ENCODE peak calls at places on chromosomes 7 and 10, in six cellular contexts. G is left lobe of liver, Q is Right ventricle myocardium superior, P is fibroblast of mammary gland, K is neuronal stem cell, Z is AG04450. M is an unnamed sample.

GRCh38 chr10:47058961-47059391 is 147.7 kb downstream of the PTPN20 start:
- DNase-seq in P (peak; percentile 13), Z (no peak), G (no peak), K (no peak), Q (no peak), M (no peak)

GRCh38 chr7:75613351-75613750 is 121.2 kb downstream of the SPDYE5 start:
- DNase-seq in P (no peak), K (no peak), G (no peak), Z (no peak), Q (no peak), M (no peak)

GRCh38 chr10:97903128-97904025 is 53.7 kb downstream of the GOLGA7B start:
- DNase-seq in Q (peak; percentile 16), Z (no peak), P (no peak), K (no peak), G (no peak), M (no peak)

GRCh38 chr7:151148319-151149259 is 18.9 kb downstream of the GBX1 start:
- DNase-seq in Z (no peak), P (no peak), Q (no peak), K (no peak), G (no peak), M (no peak)

GRCh38 chr10:114245128-114245791 is 6.2 kb downstream of the VWA2 start:
- DNase-seq in G (no peak), Q (no peak), P (no peak), K (no peak), Z (no peak), M (no peak)

GRCh38 chr7:115724400-115725056 is 306.0 kb downstream of the TFEC start:
- DNase-seq in P (no peak), Z (no peak), Q (no peak), K (no peak), G (no peak), M (no peak)

GRCh38 chr7:80047032-80047431 is 87.6 kb upstream of the GNAI1 start:
- DNase-seq in G (no peak), K (no peak), P (no peak), Q (no peak), Z (no peak), M (no peak)

GRCh38 chr7:129772646-129773280 is 161.2 kb downstream of the NRF1 start:
- DNase-seq in P (no peak), G (no peak), K (no peak), Z (no peak), Q (no peak), M (no peak)

GRCh38 chr10:31102421-31102820 is 70.8 kb upstream of the ZNF438 start:
- DNase-seq in K (no peak), G (no peak), P (no peak), Z (no peak), Q (no peak), M (no peak)

GRCh38 chr7:151756076-151756731 is 120.7 kb downstream of the PRKAG2 start:
- DNase-seq in Z (no peak), P (peak; percentile 72), Q (no peak), G (no peak), K (no peak), M (no peak)

GRCh38 chr10:115998301-115998700 is 274.7 kb downstream of the GFRA1 start:
- DNase-seq in G (no peak), Z (no peak), P (no peak), K (no peak), Q (no peak), M (no peak)

GRCh38 chr10:35413985-35414861 is 77.9 kb downstream of the CCNY start:
- DNase-seq in G (no peak), K (no peak), P (peak; percentile 35), Z (no peak), Q (no peak), M (no peak)

GRCh38 chr10:21174670-21175495 is 277.8 kb upstream of the NEBL start:
- DNase-seq in P (no peak), Z (no peak), K (peak; percentile 46), G (no peak), Q (no peak), M (peak; percentile 42)

GRCh38 chr7:41996381-41997035 is 240.5 kb downstream of the GLI3 start:
- DNase-seq in P (peak; percentile 79), Q (no peak), G (no peak), K (no peak), Z (peak; percentile 44), M (no peak)

GRCh38 chr10:69445094-69445493 is 6.2 kb upstream of the TSPAN15 start:
- DNase-seq in P (peak; percentile 66), Q (no peak), G (no peak), K (no peak), Z (no peak), M (no peak)

GRCh38 chr7:129781128-129781855 is 169.8 kb downstream of the NRF1 start:
- DNase-seq in K (peak; percentile 26), G (no peak), Z (no peak), Q (no peak), P (no peak), M (peak; percentile 65)

GRCh38 chr10:124521429-124521871 is 59.8 kb downstream of the LHPP start:
- DNase-seq in G (peak; percentile 85), Q (no peak), P (no peak), Z (no peak), K (no peak), M (no peak)

GRCh38 chr7:50792342-50793114 is 9.8 kb upstream of the GRB10 start:
- DNase-seq in Q (peak; percentile 68), K (no peak), G (no peak), Z (no peak), P (peak; percentile 49), M (no peak)

GRCh38 chr7:371119-371778 is 81.3 kb downstream of the FOXL3 start:
- DNase-seq in Q (peak; percentile 25), P (no peak), K (no peak), Z (no peak), G (peak; percentile 38), M (no peak)

GRCh38 chr7:45585628-45586027 is 11.5 kb downstream of the ADCY1 start:
- DNase-seq in Z (no peak), K (no peak), Q (no peak), P (no peak), G (no peak), M (no peak)

GRCh38 chr10:60919551-60919950 is 24.4 kb downstream of the RHOBTB1 start:
- DNase-seq in K (no peak), G (no peak), P (no peak), Z (no peak), Q (no peak), M (no peak)

GRCh38 chr10:132232553-132232949 is 45.8 kb downstream of the DPYSL4 start:
- DNase-seq in P (no peak), K (no peak), Q (peak; percentile 72), G (no peak), Z (no peak), M (no peak)

GRCh38 chr7:54932818-54933543 is 85.8 kb upstream of the EGFR start:
- DNase-seq in K (peak; percentile 52), Z (peak; percentile 18), P (peak; percentile 58), Q (peak; percentile 77), G (peak; percentile 69), M (peak; percentile 83)

GRCh38 chr7:157523371-157523765 is 186.6 kb downstream of the DNAJB6 start:
- DNase-seq in Z (no peak), K (no peak), Q (no peak), G (no peak), P (no peak), M (no peak)